ENCODE peak calls at places on chromosomes 4 and X, in nine cellular contexts. Z is cardiac muscle cell; C is amygdala; A is islet precursor cell; X is epithelial cell of esophagus; U is NCI-H1092; Q is suprapubic skin; Y is stimulated activated CD4-positive, alpha-beta T cell treated with anti-CD3 and anti-CD28 coated beads, Interleukin-15, amount 100 ng/mL, for 1 hour; J is naive B cell. F is an unnamed sample.
A peak's percentile ranks its signal among the peaks of the same experiment; 100 is the strongest.

GRCh38 chr4:1321486-1321885 is 25.5 kb upstream of the UVSSA start:
- DNase-seq in Z (no peak), C (no peak), A (no peak), X (no peak), U (no peak), Q (no peak), Y (no peak), J (no peak), F (no peak)

GRCh38 chr4:110475881-110476818 is at the start of gene ENPEP:
- DNase-seq in Z (peak; percentile 71), C (no peak), A (peak; percentile 61), X (peak; percentile 4), U (no peak), Q (no peak), Y (no peak), J (no peak), F (no peak)

GRCh38 chr4:628346-628745 is 3.0 kb downstream of the PDE6B start:
- DNase-seq in Z (no peak), C (no peak), A (peak; percentile 41), X (no peak), U (no peak), Q (peak; percentile 67), Y (no peak), J (no peak), F (no peak)

GRCh38 chrX:118971552-118971951 is 2.9 kb upstream of the LONRF3 start:
- DNase-seq in Z (no peak), C (no peak), A (no peak), X (no peak), U (no peak), Q (no peak), Y (no peak), J (no peak), F (no peak)

GRCh38 chrX:12425496-12425895 is 287.2 kb downstream of the FRMPD4 start:
- DNase-seq in Z (peak; percentile 63), C (no peak), A (no peak), X (no peak), U (no peak), Q (no peak), Y (no peak), J (no peak), F (no peak)

GRCh38 chr4:35993606-35994005 is 250.7 kb downstream of the ARAP2 start:
- DNase-seq in Z (no peak), C (no peak), A (no peak), X (no peak), U (no peak), Q (no peak), Y (no peak), J (no peak), F (no peak)

GRCh38 chr4:94507708-94508107 is 56.0 kb downstream of the PDLIM5 start:
- DNase-seq in Z (peak; percentile 94), C (no peak), A (no peak), X (peak; percentile 91), U (no peak), Q (no peak), Y (no peak), J (no peak), F (no peak)

GRCh38 chr4:66574145-66574978 is 904.1 kb upstream of the EPHA5 start:
- DNase-seq in Z (peak; percentile 70), C (no peak), A (no peak), X (no peak), U (no peak), Q (no peak), Y (no peak), J (no peak), F (no peak)

GRCh38 chr4:98656443-98656842 is 2.0 kb downstream of the TSPAN5 start:
- DNase-seq in Z (no peak), C (no peak), A (no peak), X (no peak), U (no peak), Q (no peak), Y (no peak), J (no peak), F (no peak)

GRCh38 chrX:120768254-120768653 is 107.4 kb downstream of the CT47B1 start:
- DNase-seq in Z (no peak), C (no peak), A (no peak), X (no peak), U (no peak), Q (no peak), Y (no peak), J (no peak), F (no peak)

GRCh38 chr4:127069675-127070074 is 563.1 kb upstream of the INTU start:
- DNase-seq in Z (no peak), C (no peak), A (no peak), X (peak; percentile 7), U (no peak), Q (no peak), Y (no peak), J (no peak), F (peak; percentile 6)

GRCh38 chr4:107133965-107134364 is 97.9 kb upstream of the DKK2 start:
- DNase-seq in Z (no peak), C (no peak), A (no peak), X (peak; percentile 15), U (no peak), Q (no peak), Y (no peak), J (no peak), F (no peak)

GRCh38 chr4:185128272-185129119 is 14.6 kb upstream of the SLC25A4 start:
- DNase-seq in Z (peak; percentile 47), C (no peak), A (peak; percentile 71), X (peak; percentile 60), U (peak; percentile 3), Q (no peak), Y (peak; percentile 14), J (peak; percentile 25), F (peak; percentile 58)

GRCh38 chrX:103197721-103198306 is 17.1 kb upstream of the BEX4 start:
- DNase-seq in Z (peak; percentile 34), C (no peak), A (no peak), X (peak; percentile 26), U (no peak), Q (no peak), Y (no peak), J (no peak), F (no peak)

GRCh38 chr4:92257931-92258857 is 45.6 kb upstream of the GRID2 start:
- DNase-seq in Z (no peak), C (no peak), A (no peak), X (no peak), U (no peak), Q (no peak), Y (no peak), J (no peak), F (no peak)

F was measured in SK-N-DZ.